ENCODE peak calls at places on chromosomes 16 and 17, in eight cellular contexts. Q, B, J, P, A, F, C and L are unnamed samples.

GRCh38 chr16:21570676-21571017 is 28.7 kb upstream of the METTL9 start:
- ATAC-seq in Q (no peak), B (no peak), J (no peak), P (no peak), A (no peak), F (no peak), C (no peak), L (no peak)

GRCh38 chr16:86598607-86599318 is 20.4 kb downstream of the FOXL1 start:
- ATAC-seq in Q (no peak), B (no peak), J (no peak), P (no peak), A (no peak), F (no peak), C (no peak), L (no peak)

GRCh38 chr16:78237346-78237745 is 137.9 kb downstream of the WWOX start:
- ATAC-seq in Q (no peak), B (no peak), J (no peak), P (no peak), A (no peak), F (no peak), C (no peak), L (no peak)

GRCh38 chr16:62638324-62638911 is 602.2 kb upstream of the CDH8 start:
- ATAC-seq in Q (no peak), B (no peak), J (no peak), P (no peak), A (no peak), F (no peak), C (no peak), L (no peak)

GRCh38 chr16:426115-426905 is 861 bp downstream of the RAB11FIP3 start:
- ATAC-seq in Q (no peak), B (no peak), J (no peak), P (peak), A (no peak), F (no peak), C (peak), L (no peak)

GRCh38 chr17:27585792-27586191 is 45.2 kb upstream of the LGALS9 start:
- ATAC-seq in Q (no peak), B (no peak), J (no peak), P (no peak), A (no peak), F (no peak), C (no peak), L (no peak)

GRCh38 chr16:81836279-81837054 is 57.4 kb downstream of the PLCG2 start:
- ATAC-seq in Q (no peak), B (peak), J (no peak), P (no peak), A (no peak), F (peak), C (no peak), L (peak)

GRCh38 chr16:27539120-27539519 is 10.6 kb downstream of the GTF3C1 start:
- ATAC-seq in Q (no peak), B (no peak), J (no peak), P (no peak), A (no peak), F (no peak), C (no peak), L (no peak)

GRCh38 chr16:55434000-55434399 is 45.0 kb upstream of the MMP2 start:
- ATAC-seq in Q (no peak), B (no peak), J (no peak), P (no peak), A (no peak), F (no peak), C (no peak), L (no peak)

GRCh38 chr17:42950044-42950783 is 14.0 kb downstream of the AARSD1 start:
- ATAC-seq in Q (no peak), B (no peak), J (no peak), P (no peak), A (no peak), F (no peak), C (no peak), L (no peak)

GRCh38 chr16:68367891-68368601 is 57.2 kb downstream of the PRMT7 start:
- ATAC-seq in Q (no peak), B (no peak), J (no peak), P (no peak), A (no peak), F (no peak), C (no peak), L (peak)

GRCh38 chr17:71217769-71218168 is 903.1 kb upstream of the SOX9 start:
- ATAC-seq in Q (no peak), B (no peak), J (no peak), P (no peak), A (no peak), F (no peak), C (no peak), L (no peak)

GRCh38 chr17:52048503-52048902 is 110.0 kb downstream of the CA10 start:
- ATAC-seq in Q (no peak), B (no peak), J (no peak), P (no peak), A (no peak), F (no peak), C (no peak), L (no peak)

GRCh38 chr16:10386517-10387377 is 886 bp downstream of the ATF7IP2 start:
- ATAC-seq in Q (no peak), B (no peak), J (no peak), P (no peak), A (no peak), F (no peak), C (no peak), L (no peak)

GRCh38 chr16:23608194-23608593 is 12.1 kb upstream of the NDUFAB1 start:
- ATAC-seq in Q (no peak), B (no peak), J (no peak), P (no peak), A (no peak), F (no peak), C (no peak), L (no peak)

GRCh38 chr17:4577386-4577993 is 6.8 kb upstream of the SMTNL2 start:
- ATAC-seq in Q (no peak), B (no peak), J (no peak), P (no peak), A (no peak), F (no peak), C (peak), L (no peak)

GRCh38 chr16:79328327-79329162 is 272.0 kb downstream of the MAF start:
- ATAC-seq in Q (no peak), B (no peak), J (peak), P (no peak), A (peak), F (no peak), C (no peak), L (peak)

GRCh38 chr17:55705847-55706246 is 16.8 kb downstream of the TMEM100 start:
- ATAC-seq in Q (no peak), B (no peak), J (peak), P (no peak), A (no peak), F (no peak), C (peak), L (peak)

GRCh38 chr17:74233937-74234336 is 20.6 kb downstream of the TTYH2 start:
- ATAC-seq in Q (no peak), B (no peak), J (no peak), P (no peak), A (no peak), F (no peak), C (no peak), L (no peak)

GRCh38 chr16:81593481-81593880 is 148.9 kb downstream of the CMIP start:
- ATAC-seq in Q (no peak), B (peak), J (no peak), P (no peak), A (no peak), F (no peak), C (no peak), L (peak)

GRCh38 chr16:27449434-27450188 is 47.6 kb downstream of the IL21R start:
- ATAC-seq in Q (peak), B (no peak), J (peak), P (no peak), A (peak), F (peak), C (peak), L (peak)

GRCh38 chr17:27549251-27549919 is 81.6 kb upstream of the LGALS9 start:
- ATAC-seq in Q (no peak), B (no peak), J (peak), P (peak), A (no peak), F (no peak), C (no peak), L (no peak)

GRCh38 chr16:51591480-51591879 is 440.4 kb upstream of the SALL1 start:
- ATAC-seq in Q (no peak), B (no peak), J (peak), P (no peak), A (no peak), F (no peak), C (no peak), L (no peak)